ENCODE peak calls at places on chromosomes 7 and 10, in five cellular contexts. One of them, this sample, is unnamed.

GRCh38 chr7:105982388-105982787 is 19.3 kb downstream of the CDHR3 start:
- DNase-seq in GM10248: no peak
- DNase-seq in T-helper 2 cell: no peak
- DNase-seq in NCI-H1417 treated with DMSO at 0.1 percent for 48 hours: no peak
- DNase-seq in retina: no peak
- DNase-seq in this sample: no peak

GRCh38 chr10:5720182-5720581 is 35.5 kb downstream of the TASOR2 start:
- DNase-seq in GM10248: no peak
- DNase-seq in T-helper 2 cell: no peak
- DNase-seq in NCI-H1417 treated with DMSO at 0.1 percent for 48 hours: no peak
- DNase-seq in retina: no peak
- DNase-seq in this sample: no peak

GRCh38 chr10:49158915-49159314 is 25.1 kb upstream of the FAM170B start:
- DNase-seq in GM10248: no peak
- DNase-seq in T-helper 2 cell: no peak
- DNase-seq in NCI-H1417 treated with DMSO at 0.1 percent for 48 hours: no peak
- DNase-seq in retina: no peak
- DNase-seq in this sample: no peak

GRCh38 chr10:61901829-61902447 is 439 bp downstream of the ARID5B start:
- DNase-seq in GM10248: no peak
- DNase-seq in T-helper 2 cell: no peak
- DNase-seq in NCI-H1417 treated with DMSO at 0.1 percent for 48 hours: no peak
- DNase-seq in retina: peak; percentile 85
- DNase-seq in this sample: no peak

GRCh38 chr10:25059990-25060389 is 43.6 kb downstream of the THNSL1 start:
- DNase-seq in GM10248: no peak
- DNase-seq in T-helper 2 cell: no peak
- DNase-seq in NCI-H1417 treated with DMSO at 0.1 percent for 48 hours: no peak
- DNase-seq in retina: no peak
- DNase-seq in this sample: no peak

GRCh38 chr7:17848516-17848915 is 91.8 kb downstream of the SNX13 start:
- DNase-seq in GM10248: no peak
- DNase-seq in T-helper 2 cell: no peak
- DNase-seq in NCI-H1417 treated with DMSO at 0.1 percent for 48 hours: no peak
- DNase-seq in retina: no peak
- DNase-seq in this sample: no peak

GRCh38 chr7:27182861-27183681 is 2.0 kb downstream of the HOXA11 start:
- DNase-seq in GM10248: no peak
- DNase-seq in T-helper 2 cell: no peak
- DNase-seq in NCI-H1417 treated with DMSO at 0.1 percent for 48 hours: no peak
- DNase-seq in retina: peak; percentile 53
- DNase-seq in this sample: no peak

GRCh38 chr7:30164567-30164966 is 29.8 kb downstream of the MTURN start:
- DNase-seq in GM10248: peak; percentile 66
- DNase-seq in T-helper 2 cell: no peak
- DNase-seq in NCI-H1417 treated with DMSO at 0.1 percent for 48 hours: peak; percentile 37
- DNase-seq in retina: peak; percentile 73
- DNase-seq in this sample: no peak

GRCh38 chr7:105769951-105770628 is 106.3 kb downstream of the ATXN7L1 start:
- DNase-seq in GM10248: no peak
- DNase-seq in T-helper 2 cell: no peak
- DNase-seq in NCI-H1417 treated with DMSO at 0.1 percent for 48 hours: no peak
- DNase-seq in retina: no peak
- DNase-seq in this sample: no peak

GRCh38 chr10:125442856-125443540 is 240.0 kb downstream of the TEX36 start:
- DNase-seq in GM10248: no peak
- DNase-seq in T-helper 2 cell: no peak
- DNase-seq in NCI-H1417 treated with DMSO at 0.1 percent for 48 hours: no peak
- DNase-seq in retina: no peak
- DNase-seq in this sample: no peak

GRCh38 chr7:8133955-8134733 is 127.8 kb downstream of the ICA1 start:
- DNase-seq in GM10248: peak; percentile 62
- DNase-seq in T-helper 2 cell: no peak
- DNase-seq in NCI-H1417 treated with DMSO at 0.1 percent for 48 hours: no peak
- DNase-seq in retina: no peak
- DNase-seq in this sample: no peak

GRCh38 chr10:1019362-1019761 is 6.3 kb downstream of the IDI2 start:
- DNase-seq in GM10248: no peak
- DNase-seq in T-helper 2 cell: no peak
- DNase-seq in NCI-H1417 treated with DMSO at 0.1 percent for 48 hours: no peak
- DNase-seq in retina: no peak
- DNase-seq in this sample: no peak

GRCh38 chr7:18494821-18495408 is 634 bp upstream of the HDAC9 start:
- DNase-seq in GM10248: no peak
- DNase-seq in T-helper 2 cell: no peak
- DNase-seq in NCI-H1417 treated with DMSO at 0.1 percent for 48 hours: no peak
- DNase-seq in retina: no peak
- DNase-seq in this sample: no peak

GRCh38 chr10:120854388-120854787 is 3.2 kb downstream of the WDR11 start:
- DNase-seq in GM10248: no peak
- DNase-seq in T-helper 2 cell: no peak
- DNase-seq in NCI-H1417 treated with DMSO at 0.1 percent for 48 hours: no peak
- DNase-seq in retina: no peak
- DNase-seq in this sample: no peak

GRCh38 chr10:76324283-76324682 is 892.9 kb downstream of the LRMDA start:
- DNase-seq in GM10248: no peak
- DNase-seq in T-helper 2 cell: no peak
- DNase-seq in NCI-H1417 treated with DMSO at 0.1 percent for 48 hours: no peak
- DNase-seq in retina: no peak
- DNase-seq in this sample: peak; percentile 2

GRCh38 chr7:74494076-74494548 is 40.4 kb downstream of the GTF2IRD1 start:
- DNase-seq in GM10248: no peak
- DNase-seq in T-helper 2 cell: no peak
- DNase-seq in NCI-H1417 treated with DMSO at 0.1 percent for 48 hours: no peak
- DNase-seq in retina: no peak
- DNase-seq in this sample: no peak

GRCh38 chr7:116802784-116803183 is 59.6 kb upstream of the CAPZA2 start:
- DNase-seq in GM10248: peak; percentile 33
- DNase-seq in T-helper 2 cell: no peak
- DNase-seq in NCI-H1417 treated with DMSO at 0.1 percent for 48 hours: no peak
- DNase-seq in retina: no peak
- DNase-seq in this sample: no peak

GRCh38 chr10:91901784-91902677 is 7.3 kb downstream of the FGFBP3 start:
- DNase-seq in GM10248: no peak
- DNase-seq in T-helper 2 cell: no peak
- DNase-seq in NCI-H1417 treated with DMSO at 0.1 percent for 48 hours: no peak
- DNase-seq in retina: no peak
- DNase-seq in this sample: no peak

GRCh38 chr7:127158659-127159058 is 94.1 kb downstream of the GRM8 start:
- DNase-seq in GM10248: peak; percentile 16
- DNase-seq in T-helper 2 cell: no peak
- DNase-seq in NCI-H1417 treated with DMSO at 0.1 percent for 48 hours: no peak
- DNase-seq in retina: no peak
- DNase-seq in this sample: no peak

GRCh38 chr7:70574970-70575799 is 556.8 kb upstream of the GALNT17 start:
- DNase-seq in GM10248: no peak
- DNase-seq in T-helper 2 cell: no peak
- DNase-seq in NCI-H1417 treated with DMSO at 0.1 percent for 48 hours: no peak
- DNase-seq in retina: peak; percentile 86
- DNase-seq in this sample: peak; percentile 71

GRCh38 chr7:83467493-83467892 is 181.4 kb downstream of the SEMA3E start:
- DNase-seq in GM10248: no peak
- DNase-seq in T-helper 2 cell: no peak
- DNase-seq in NCI-H1417 treated with DMSO at 0.1 percent for 48 hours: no peak
- DNase-seq in retina: no peak
- DNase-seq in this sample: no peak

GRCh38 chr10:112345202-112345601 is 28.7 kb upstream of the ACSL5 start:
- DNase-seq in GM10248: no peak
- DNase-seq in T-helper 2 cell: no peak
- DNase-seq in NCI-H1417 treated with DMSO at 0.1 percent for 48 hours: no peak
- DNase-seq in retina: no peak
- DNase-seq in this sample: no peak

GRCh38 chr10:89295597-89295996 is 6.2 kb upstream of the IFIT2 start:
- DNase-seq in GM10248: no peak
- DNase-seq in T-helper 2 cell: no peak
- DNase-seq in NCI-H1417 treated with DMSO at 0.1 percent for 48 hours: no peak
- DNase-seq in retina: no peak
- DNase-seq in this sample: no peak

GRCh38 chr10:19958787-19959186 is 142.6 kb downstream of the PLXDC2 start:
- DNase-seq in GM10248: peak; percentile 26
- DNase-seq in T-helper 2 cell: no peak
- DNase-seq in NCI-H1417 treated with DMSO at 0.1 percent for 48 hours: no peak
- DNase-seq in retina: no peak
- DNase-seq in this sample: no peak

GRCh38 chr10:87650838-87651237 is 8.8 kb upstream of the PAPSS2 start:
- DNase-seq in GM10248: no peak
- DNase-seq in T-helper 2 cell: no peak
- DNase-seq in NCI-H1417 treated with DMSO at 0.1 percent for 48 hours: no peak
- DNase-seq in retina: no peak
- DNase-seq in this sample: no peak

GRCh38 chr7:16648551-16648950 is 2.6 kb downstream of the BZW2 start:
- DNase-seq in GM10248: no peak
- DNase-seq in T-helper 2 cell: no peak
- DNase-seq in NCI-H1417 treated with DMSO at 0.1 percent for 48 hours: no peak
- DNase-seq in retina: no peak
- DNase-seq in this sample: no peak

GRCh38 chr10:80050752-80051151 is 27.7 kb upstream of the TMEM254 start:
- DNase-seq in GM10248: no peak
- DNase-seq in T-helper 2 cell: no peak
- DNase-seq in NCI-H1417 treated with DMSO at 0.1 percent for 48 hours: no peak
- DNase-seq in retina: no peak
- DNase-seq in this sample: no peak

GRCh38 chr7:132298782-132299181 is 277.5 kb downstream of the PLXNA4 start:
- DNase-seq in GM10248: no peak
- DNase-seq in T-helper 2 cell: no peak
- DNase-seq in NCI-H1417 treated with DMSO at 0.1 percent for 48 hours: no peak
- DNase-seq in retina: no peak
- DNase-seq in this sample: no peak

GRCh38 chr10:52906046-52906445 is 133.5 kb upstream of the MBL2 start:
- DNase-seq in GM10248: no peak
- DNase-seq in T-helper 2 cell: no peak
- DNase-seq in NCI-H1417 treated with DMSO at 0.1 percent for 48 hours: no peak
- DNase-seq in retina: no peak
- DNase-seq in this sample: no peak

GRCh38 chr10:29827512-29827911 is 192.7 kb upstream of the SVIL start:
- DNase-seq in GM10248: no peak
- DNase-seq in T-helper 2 cell: no peak
- DNase-seq in NCI-H1417 treated with DMSO at 0.1 percent for 48 hours: no peak
- DNase-seq in retina: no peak
- DNase-seq in this sample: no peak

GRCh38 chr10:18136056-18136916 is 3.9 kb upstream of the CACNB2 start:
- DNase-seq in GM10248: no peak
- DNase-seq in T-helper 2 cell: no peak
- DNase-seq in NCI-H1417 treated with DMSO at 0.1 percent for 48 hours: no peak
- DNase-seq in retina: no peak
- DNase-seq in this sample: no peak

GRCh38 chr7:128266891-128267839 is 26.1 kb downstream of the LEP start:
- DNase-seq in GM10248: no peak
- DNase-seq in T-helper 2 cell: no peak
- DNase-seq in NCI-H1417 treated with DMSO at 0.1 percent for 48 hours: peak; percentile 35
- DNase-seq in retina: peak; percentile 79
- DNase-seq in this sample: no peak

GRCh38 chr7:47813614-47814260 is 134.5 kb downstream of the PKD1L1 start:
- DNase-seq in GM10248: no peak
- DNase-seq in T-helper 2 cell: no peak
- DNase-seq in NCI-H1417 treated with DMSO at 0.1 percent for 48 hours: no peak
- DNase-seq in retina: no peak
- DNase-seq in this sample: no peak